ENCODE peak calls at places on chromosome 9, in four cellular contexts. B, U, R and A are unnamed samples.

GRCh38 chr9:19050637-19051591 is 1.7 kb downstream of the RRAGA start:
- DNase-seq in B (no peak), U (no peak), R (peak), A (no peak)

GRCh38 chr9:128504485-128505413 is at the start of gene GLE1:
- DNase-seq in B (peak), U (peak), R (peak), A (peak)

GRCh38 chr9:72915659-72916058 is 37.2 kb downstream of the ALDH1A1 start:
- DNase-seq in B (no peak), U (no peak), R (no peak), A (no peak)

GRCh38 chr9:79570449-79571308 is 1.1 kb upstream of the TLE4 start:
- DNase-seq in B (peak), U (peak), R (no peak), A (peak)

GRCh38 chr9:130072515-130073235 is 19.0 kb downstream of the GPR107 start:
- DNase-seq in B (no peak), U (no peak), R (no peak), A (no peak)

GRCh38 chr9:26012797-26013594 is 334.8 kb upstream of the TUSC1 start:
- DNase-seq in B (no peak), U (no peak), R (no peak), A (no peak)

GRCh38 chr9:89178162-89179120 is at the start of gene SHC3:
- DNase-seq in B (no peak), U (peak), R (no peak), A (peak)

GRCh38 chr9:82797539-82797938 is 265.4 kb downstream of the RASEF start:
- DNase-seq in B (no peak), U (no peak), R (no peak), A (no peak)

GRCh38 chr9:112168197-112168596 is 6.9 kb downstream of the SUSD1 start:
- DNase-seq in B (no peak), U (no peak), R (no peak), A (no peak)

GRCh38 chr9:78122631-78123030 is 91.0 kb upstream of the GNAQ start:
- DNase-seq in B (no peak), U (no peak), R (no peak), A (no peak)

GRCh38 chr9:96187108-96187695 is 114.8 kb downstream of the HSD17B3 start:
- DNase-seq in B (no peak), U (no peak), R (no peak), A (no peak)

GRCh38 chr9:109033941-109034700 is 20.8 kb upstream of the CTNNAL1 start:
- DNase-seq in B (no peak), U (no peak), R (no peak), A (no peak)

GRCh38 chr9:92661127-92661526 is 8.8 kb downstream of the IPPK start:
- DNase-seq in B (no peak), U (no peak), R (no peak), A (no peak)

GRCh38 chr9:132546148-132547051 is 36.0 kb upstream of the BARHL1 start:
- DNase-seq in B (peak), U (peak), R (no peak), A (peak)

GRCh38 chr9:72925891-72926290 is 27.0 kb downstream of the ALDH1A1 start:
- DNase-seq in B (no peak), U (no peak), R (no peak), A (no peak)

GRCh38 chr9:72906810-72907209 is 46.0 kb downstream of the ALDH1A1 start:
- DNase-seq in B (no peak), U (no peak), R (no peak), A (no peak)

GRCh38 chr9:128728298-128728697 is 4.4 kb upstream of the ZDHHC12 start:
- DNase-seq in B (no peak), U (no peak), R (no peak), A (peak)

GRCh38 chr9:87556039-87556438 is 58.4 kb downstream of the DAPK1 start:
- DNase-seq in B (no peak), U (no peak), R (no peak), A (no peak)

GRCh38 chr9:132283863-132284262 is 70.9 kb downstream of the SETX start:
- DNase-seq in B (no peak), U (no peak), R (no peak), A (no peak)

GRCh38 chr9:129609486-129610192 is 11.3 kb downstream of the C9orf50 start:
- DNase-seq in B (no peak), U (no peak), R (no peak), A (peak)

GRCh38 chr9:131709741-131710499 is 30.0 kb downstream of the RAPGEF1 start:
- DNase-seq in B (no peak), U (no peak), R (no peak), A (no peak)

GRCh38 chr9:76926324-76926731 is 20.4 kb upstream of the PRUNE2 start:
- DNase-seq in B (no peak), U (no peak), R (no peak), A (no peak)

GRCh38 chr9:72386186-72386585 is 21.2 kb upstream of the ZFAND5 start:
- DNase-seq in B (no peak), U (no peak), R (no peak), A (no peak)

GRCh38 chr9:96449844-96450612 is at the start of gene HABP4:
- DNase-seq in B (peak), U (peak), R (peak), A (peak)

GRCh38 chr9:18595597-18595996 is 121.6 kb downstream of the ADAMTSL1 start:
- DNase-seq in B (no peak), U (no peak), R (no peak), A (no peak)

GRCh38 chr9:93012998-93013855 is 45.3 kb upstream of the SUSD3 start:
- DNase-seq in B (no peak), U (no peak), R (no peak), A (peak)

GRCh38 chr9:113901196-113901818 is 25.2 kb downstream of the ZNF618 start:
- DNase-seq in B (no peak), U (no peak), R (no peak), A (no peak)

GRCh38 chr9:79674052-79674777 is 102.5 kb downstream of the TLE4 start:
- DNase-seq in B (peak), U (no peak), R (no peak), A (no peak)

GRCh38 chr9:16171851-16172250 is 619.0 kb downstream of the CCDC171 start:
- DNase-seq in B (no peak), U (no peak), R (no peak), A (no peak)

GRCh38 chr9:31541626-31542025 is 842.8 kb upstream of the ACO1 start:
- DNase-seq in B (no peak), U (no peak), R (no peak), A (no peak)

GRCh38 chr9:92770005-92770995 is 5.7 kb upstream of the BICD2 start:
- DNase-seq in B (peak), U (no peak), R (peak), A (no peak)

GRCh38 chr9:119273984-119274665 is 95.1 kb downstream of the BRINP1 start:
- DNase-seq in B (no peak), U (no peak), R (no peak), A (no peak)

GRCh38 chr9:93031629-93032431 is 26.7 kb upstream of the SUSD3 start:
- DNase-seq in B (no peak), U (no peak), R (no peak), A (no peak)

GRCh38 chr9:114221706-114222465 is 66.5 kb downstream of the COL27A1 start:
- DNase-seq in B (no peak), U (no peak), R (no peak), A (no peak)

DNA sequence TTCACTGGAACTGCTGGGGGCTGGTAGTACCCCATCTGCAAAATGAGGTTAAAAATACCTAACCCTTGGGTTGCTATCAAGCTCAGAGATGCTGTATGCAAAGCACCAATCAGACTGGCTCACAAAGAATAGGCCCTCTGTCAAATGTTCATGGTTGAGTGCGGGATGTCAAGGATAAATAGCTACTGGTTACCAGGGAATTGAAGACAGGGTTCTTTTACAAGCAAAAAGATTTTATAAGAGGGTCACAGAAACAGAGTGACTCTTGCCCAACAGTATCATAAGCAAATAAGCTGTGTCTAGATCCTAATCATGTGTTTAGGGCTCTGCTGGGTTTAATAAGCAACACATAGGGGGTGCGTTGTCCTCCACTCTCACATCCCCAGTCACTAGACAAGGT is 11.9 kb downstream of the SYK start:
- DNase-seq in B (no peak), U (no peak), R (no peak), A (no peak)
- TF ChIP-seq FOXJ3 in B (no peak), U (no peak), R (no peak), A (no peak)

GRCh38 chr9:6551126-6551525 is 94.4 kb downstream of the GLDC start:
- DNase-seq in B (no peak), U (no peak), R (no peak), A (no peak)

GRCh38 chr9:6549106-6549505 is 96.4 kb downstream of the GLDC start:
- DNase-seq in B (no peak), U (no peak), R (no peak), A (peak)

DNA sequence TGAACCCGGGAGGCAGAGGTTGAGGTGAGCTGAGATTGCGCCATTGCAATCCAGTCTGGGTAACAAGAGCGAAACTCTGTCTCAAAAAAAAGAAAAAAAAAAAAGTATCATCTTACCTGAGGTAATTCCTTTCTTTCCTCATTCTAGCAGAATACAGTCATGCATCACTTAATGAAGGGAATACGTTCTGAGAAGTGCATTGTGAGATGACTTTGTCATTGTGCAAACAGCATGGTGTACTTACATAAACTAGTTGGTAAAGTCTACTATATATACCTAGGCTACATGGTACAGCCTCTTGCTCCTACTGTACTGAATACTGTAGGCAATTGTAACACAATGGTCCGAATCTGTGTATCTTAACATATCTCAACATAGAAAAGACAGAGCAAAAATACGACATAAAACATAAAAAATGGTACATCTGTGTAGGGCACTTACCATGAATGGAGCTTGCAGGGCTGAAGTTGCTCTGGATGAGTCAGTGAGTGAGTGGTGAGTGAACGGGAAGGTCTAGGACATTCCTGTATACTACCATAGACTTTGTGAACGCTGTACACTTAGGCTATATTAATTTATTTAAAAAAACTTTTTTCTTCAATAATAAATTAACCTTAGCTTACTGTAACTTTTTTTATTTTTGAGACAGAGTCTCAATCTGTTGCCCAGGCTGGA is 100.4 kb downstream of the GLDC start:
- DNase-seq in B (no peak), U (no peak), R (no peak), A (no peak)
- TF ChIP-seq FOXJ3 in B (no peak), U (no peak), R (no peak), A (no peak)

GRCh38 chr9:91477106-91477505 is 53.5 kb upstream of the NFIL3 start:
- DNase-seq in B (no peak), U (no peak), R (no peak), A (no peak)
- TF ChIP-seq FOXJ3 in B (no peak), U (no peak), R (no peak), A (no peak)

GRCh38 chr9:34252670-34253459 is 74.0 kb downstream of the UBAP1 start:
- DNase-seq in B (peak), U (peak), R (peak), A (peak)
- TF ChIP-seq FOXJ3 in B (no peak), U (no peak), R (no peak), A (no peak)

GRCh38 chr9:124442826-124443225 is 7.4 kb upstream of the ADGRD2 start:
- DNase-seq in B (no peak), U (no peak), R (no peak), A (no peak)
- TF ChIP-seq FOXJ3 in B (no peak), U (no peak), R (no peak), A (no peak)

GRCh38 chr9:121019282-121019681 is 30.8 kb downstream of the C5 start:
- DNase-seq in B (no peak), U (no peak), R (no peak), A (no peak)

GRCh38 chr9:121026260-121026691 is 23.8 kb downstream of the C5 start:
- DNase-seq in B (no peak), U (no peak), R (peak), A (no peak)

GRCh38 chr9:121023064-121023463 is 27.0 kb downstream of the C5 start:
- DNase-seq in B (no peak), U (no peak), R (peak), A (peak)

GRCh38 chr9:121024237-121024636 is 25.8 kb downstream of the C5 start:
- DNase-seq in B (no peak), U (no peak), R (no peak), A (no peak)

DNA sequence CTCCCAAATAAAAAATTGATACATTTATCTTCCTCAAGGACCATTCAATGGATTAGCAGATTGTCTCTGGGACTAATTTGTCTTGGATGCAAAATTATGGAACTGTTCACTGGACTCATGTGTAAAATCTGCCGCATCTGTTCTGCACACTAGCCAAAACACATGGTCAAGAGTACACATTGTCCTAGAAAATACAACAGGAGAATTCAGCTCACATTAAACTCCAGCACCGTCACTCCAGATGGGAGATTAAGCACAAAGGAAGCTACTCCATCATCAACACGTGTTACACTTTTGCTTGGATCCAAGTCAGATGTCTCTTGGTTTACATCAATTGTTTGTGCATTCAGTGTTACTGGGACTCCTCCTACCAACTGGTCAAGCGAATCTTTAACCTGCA is 28.8 kb downstream of the C5 start:
- DNase-seq in B (no peak), U (no peak), R (no peak), A (no peak)
- TF ChIP-seq FOXJ3 in B (no peak), U (no peak), R (no peak), A (no peak)

GRCh38 chr9:95089257-95089873 is 228.1 kb downstream of the FANCC start:
- DNase-seq in B (no peak), U (no peak), R (no peak), A (no peak)

GRCh38 chr9:95088421-95089161 is 228.9 kb downstream of the FANCC start:
- DNase-seq in B (no peak), U (no peak), R (no peak), A (no peak)

GRCh38 chr9:95091574-95091970 is 225.9 kb downstream of the FANCC start:
- DNase-seq in B (no peak), U (no peak), R (no peak), A (no peak)

GRCh38 chr9:95090871-95091573 is 226.5 kb downstream of the FANCC start:
- DNase-seq in B (peak), U (no peak), R (no peak), A (no peak)

GRCh38 chr9:95089916-95090791 is 227.4 kb downstream of the FANCC start:
- DNase-seq in B (peak), U (no peak), R (no peak), A (peak)
- TF ChIP-seq FOXJ3 in B (no peak), U (no peak), R (no peak), A (no peak)

GRCh38 chr9:27412081-27412480 is 112.0 kb upstream of the IFNK start:
- DNase-seq in B (no peak), U (no peak), R (no peak), A (no peak)
- TF ChIP-seq FOXJ3 in B (no peak), U (no peak), R (no peak), A (no peak)

GRCh38 chr9:135582966-135583685 is 21.6 kb downstream of the PAEP start:
- DNase-seq in B (no peak), U (no peak), R (no peak), A (peak)

GRCh38 chr9:135586601-135587109 is 25.1 kb downstream of the PAEP start:
- DNase-seq in B (no peak), U (no peak), R (no peak), A (no peak)

GRCh38 chr9:135583686-135584011 is 22.1 kb downstream of the PAEP start:
- DNase-seq in B (no peak), U (no peak), R (no peak), A (no peak)

GRCh38 chr9:135584371-135584770 is 22.8 kb downstream of the PAEP start:
- DNase-seq in B (no peak), U (no peak), R (no peak), A (no peak)

DNA sequence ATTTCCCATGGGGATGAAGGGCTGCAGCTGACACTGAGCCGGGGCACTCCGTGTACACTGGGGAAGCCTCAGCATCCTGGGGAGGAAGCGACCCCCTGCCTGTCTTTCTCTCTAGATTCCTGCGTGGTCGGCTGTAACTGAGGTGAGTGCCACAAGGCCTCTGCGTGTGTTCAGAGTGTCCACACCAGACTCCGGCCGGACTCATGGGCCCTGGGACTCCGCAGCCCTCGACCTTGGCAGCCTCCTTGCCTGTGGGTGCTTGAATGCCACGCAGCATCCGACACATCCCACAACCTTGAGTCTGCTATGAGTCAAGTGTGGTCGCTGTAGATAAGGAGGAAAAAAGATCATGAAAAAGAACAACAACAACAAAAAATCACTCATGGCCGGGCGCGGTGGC is 23.4 kb downstream of the PAEP start:
- DNase-seq in B (no peak), U (no peak), R (no peak), A (no peak)
- TF ChIP-seq FOXJ3 in B (no peak), U (no peak), R (no peak), A (no peak)